ENCODE peak calls at places on chromosomes 11 and 22, in five cellular contexts. T is fibroblast of lung, G is heart left ventricle, Y is GM10248, X is lower leg skin. Q is an unnamed sample.

GRCh38 chr22:22661275-22661674 is 16.9 kb downstream of the GGTLC2 start:
- DNase-seq in T (no peak), G (no peak), Y (no peak), X (no peak), Q (no peak)

GRCh38 chr11:119338318-119338890 is 2.3 kb downstream of the C1QTNF5 start:
- DNase-seq in T (no peak), G (peak; percentile 78), Y (peak; percentile 84), X (no peak), Q (peak; percentile 89)

GRCh38 chr11:108891909-108892511 is 227.1 kb downstream of the DDX10 start:
- DNase-seq in T (no peak), G (no peak), Y (no peak), X (no peak), Q (no peak)

GRCh38 chr22:41127447-41127846 is 35.1 kb downstream of the EP300 start:
- DNase-seq in T (no peak), G (no peak), Y (no peak), X (no peak), Q (no peak)

GRCh38 chr22:40400173-40400572 is 29.8 kb downstream of the SGSM3 start:
- DNase-seq in T (no peak), G (no peak), Y (peak; percentile 61), X (no peak), Q (peak; percentile 62)

GRCh38 chr22:46585340-46586122 is 34.7 kb upstream of the GRAMD4 start:
- DNase-seq in T (no peak), G (peak; percentile 40), Y (no peak), X (no peak), Q (no peak)

GRCh38 chr11:10426475-10426874 is 28.6 kb upstream of the AMPD3 start:
- DNase-seq in T (no peak), G (no peak), Y (no peak), X (no peak), Q (no peak)

GRCh38 chr22:47605441-47605840 is 843.0 kb downstream of the TBC1D22A start:
- DNase-seq in T (no peak), G (no peak), Y (no peak), X (no peak), Q (no peak)

GRCh38 chr11:113475160-113475761 is at the start of gene DRD2:
- DNase-seq in T (no peak), G (no peak), Y (no peak), X (no peak), Q (peak; percentile 35)

GRCh38 chr22:24807284-24807950 is 1.4 kb downstream of the SGSM1 start:
- DNase-seq in T (peak; percentile 21), G (no peak), Y (no peak), X (no peak), Q (no peak)

GRCh38 chr11:114019574-114019973 is 39.9 kb upstream of the ZBTB16 start:
- DNase-seq in T (no peak), G (no peak), Y (no peak), X (no peak), Q (no peak)

GRCh38 chr11:126993599-126993998 is 7.0 kb downstream of the KIRREL3 start:
- DNase-seq in T (no peak), G (no peak), Y (no peak), X (no peak), Q (no peak)

GRCh38 chr11:64067257-64067993 is 31.7 kb downstream of the FLRT1 start:
- DNase-seq in T (no peak), G (no peak), Y (no peak), X (no peak), Q (no peak)

GRCh38 chr11:126499124-126499752 is 143.8 kb downstream of the ST3GAL4 start:
- DNase-seq in T (no peak), G (no peak), Y (no peak), X (no peak), Q (no peak)

GRCh38 chr11:79367844-79368243 is 73.0 kb downstream of the TENM4 start:
- DNase-seq in T (no peak), G (no peak), Y (no peak), X (no peak), Q (no peak)

GRCh38 chr11:120601566-120601965 is 90.0 kb downstream of the GRIK4 start:
- DNase-seq in T (peak; percentile 78), G (no peak), Y (no peak), X (no peak), Q (no peak)

GRCh38 chr11:8180469-8180868 is 11.6 kb upstream of the RIC3 start:
- DNase-seq in T (no peak), G (no peak), Y (no peak), X (no peak), Q (no peak)

GRCh38 chr11:92698742-92699141 is 270.7 kb upstream of the MTNR1B start:
- DNase-seq in T (no peak), G (no peak), Y (no peak), X (no peak), Q (no peak)

GRCh38 chr11:79054636-79055035 is 386.2 kb downstream of the TENM4 start:
- DNase-seq in T (peak; percentile 87), G (no peak), Y (no peak), X (no peak), Q (no peak)

GRCh38 chr11:17570034-17570433 is 23.0 kb downstream of the OTOG start:
- DNase-seq in T (no peak), G (no peak), Y (no peak), X (no peak), Q (no peak)

GRCh38 chr22:38080468-38080846 is 3.5 kb downstream of the SLC16A8 start:
- DNase-seq in T (no peak), G (peak; percentile 59), Y (no peak), X (no peak), Q (no peak)

GRCh38 chr22:27554841-27555456 is 246.6 kb downstream of the MN1 start:
- DNase-seq in T (no peak), G (no peak), Y (no peak), X (no peak), Q (no peak)

GRCh38 chr22:27551402-27551801 is 250.2 kb downstream of the MN1 start:
- DNase-seq in T (no peak), G (no peak), Y (no peak), X (no peak), Q (no peak)

GRCh38 chr22:27552863-27553262 is 248.7 kb downstream of the MN1 start:
- DNase-seq in T (no peak), G (no peak), Y (no peak), X (no peak), Q (no peak)

GRCh38 chr22:27556371-27556770 is 245.2 kb downstream of the MN1 start:
- DNase-seq in T (no peak), G (no peak), Y (no peak), X (no peak), Q (no peak)

GRCh38 chr22:27554106-27554814 is 247.3 kb downstream of the MN1 start:
- DNase-seq in T (peak; percentile 69), G (no peak), Y (no peak), X (peak; percentile 22), Q (no peak)
- TF ChIP-seq CTCF in T (no peak), G (no peak), Y (no peak), X (no peak), Q (no peak)

DNA sequence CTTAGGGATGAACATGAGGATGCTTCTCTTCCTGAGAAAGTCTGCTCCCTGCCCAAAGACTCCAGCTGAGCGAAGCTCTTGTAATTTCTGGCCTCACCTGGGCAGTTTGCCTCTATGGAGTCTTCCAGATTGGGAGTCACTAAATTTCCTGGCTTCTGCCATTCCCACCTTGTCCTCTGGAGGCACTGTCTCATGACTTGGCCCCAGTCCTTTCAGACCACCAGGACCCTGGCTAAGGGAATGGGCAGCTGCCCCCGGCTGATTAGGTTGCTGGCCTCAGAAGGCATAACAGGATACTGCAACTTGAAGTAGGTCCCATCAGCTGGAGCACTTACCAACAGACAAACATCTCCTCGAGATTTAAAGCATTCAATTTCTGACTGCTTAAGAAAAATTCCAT is 128.1 kb upstream of the SPON1 start:
- DNase-seq in T (no peak), G (no peak), Y (peak; percentile 11), X (no peak), Q (no peak)
- TF ChIP-seq CTCF in T (peak; percentile 14), G (no peak), Y (peak; percentile 34), X (no peak), Q (peak; percentile 21)

GRCh38 chr11:71372693-71373657 is 75.2 kb downstream of the DHCR7 start:
- DNase-seq in T (peak; percentile 56), G (no peak), Y (no peak), X (no peak), Q (no peak)

GRCh38 chr11:71370020-71370747 is 78.0 kb downstream of the DHCR7 start:
- DNase-seq in T (no peak), G (no peak), Y (no peak), X (no peak), Q (no peak)

GRCh38 chr11:71373791-71374454 is 74.3 kb downstream of the DHCR7 start:
- DNase-seq in T (no peak), G (no peak), Y (peak; percentile 26), X (no peak), Q (no peak)

GRCh38 chr11:71370895-71371673 is 77.1 kb downstream of the DHCR7 start:
- DNase-seq in T (no peak), G (no peak), Y (no peak), X (no peak), Q (no peak)

GRCh38 chr11:71371674-71372069 is 76.5 kb downstream of the DHCR7 start:
- DNase-seq in T (no peak), G (no peak), Y (no peak), X (no peak), Q (no peak)
- TF ChIP-seq CTCF in T (no peak), G (no peak), Y (no peak), X (no peak), Q (no peak)

GRCh38 chr11:45816614-45817013 is 11.7 kb downstream of the SLC35C1 start:
- DNase-seq in T (no peak), G (no peak), Y (no peak), X (no peak), Q (no peak)

GRCh38 chr11:45817191-45817590 is 12.2 kb downstream of the SLC35C1 start:
- DNase-seq in T (no peak), G (no peak), Y (peak; percentile 73), X (no peak), Q (peak; percentile 63)

GRCh38 chr11:45818961-45819605 is 14.1 kb downstream of the SLC35C1 start:
- DNase-seq in T (no peak), G (no peak), Y (no peak), X (no peak), Q (no peak)

GRCh38 chr11:45812581-45813548 is 7.9 kb downstream of the SLC35C1 start:
- DNase-seq in T (no peak), G (no peak), Y (no peak), X (no peak), Q (no peak)

GRCh38 chr11:45815747-45816146 is 10.8 kb downstream of the SLC35C1 start:
- DNase-seq in T (no peak), G (no peak), Y (no peak), X (no peak), Q (no peak)
- TF ChIP-seq CTCF in T (no peak), G (no peak), Y (no peak), X (no peak), Q (no peak)

Q was measured in GM13977.